ENCODE peak calls at places on chromosome 4, in ten cellular contexts. F, P, H, Q, C, U, K, L, E and X are unnamed samples.

GRCh38 chr4:94766856-94767255 is 9.1 kb downstream of the BMPR1B start:
- DNase-seq in F (no peak), Q (no peak), H (peak), C (peak), U (peak), L (no peak), K (no peak), P (no peak), E (no peak), X (no peak)

GRCh38 chr4:111698361-111698760 is 446.9 kb upstream of the FAM241A start:
- DNase-seq in E (no peak), H (no peak), F (no peak), P (no peak), Q (no peak), K (no peak), L (no peak), C (no peak), U (no peak), X (no peak)

GRCh38 chr4:61397174-61397573 is 197.0 kb downstream of the ADGRL3 start:
- DNase-seq in K (no peak), P (no peak), U (peak), E (no peak), L (no peak), H (peak), C (peak), Q (no peak), F (no peak), X (no peak)

GRCh38 chr4:47466061-47466785 is 2.7 kb upstream of the COMMD8 start:
- DNase-seq in E (no peak), F (no peak), C (no peak), H (no peak), K (no peak), Q (no peak), U (no peak), L (no peak), P (no peak), X (no peak)

GRCh38 chr4:77593993-77594392 is 11.6 kb upstream of the CXCL13 start:
- DNase-seq in C (no peak), Q (no peak), F (no peak), H (peak), E (no peak), K (no peak), P (no peak), U (no peak), L (no peak), X (no peak)

GRCh38 chr4:121800961-121801714 is at the start of gene EXOSC9:
- DNase-seq in F (peak), K (peak), H (peak), E (peak), L (peak), C (peak), P (peak), Q (peak), U (peak), X (peak)

GRCh38 chr4:22063613-22064012 is 115.0 kb upstream of the KCNIP4 start:
- DNase-seq in Q (no peak), C (no peak), K (no peak), E (no peak), U (no peak), F (no peak), H (no peak), P (no peak), L (no peak), X (no peak)

GRCh38 chr4:177494791-177495190 is 52.6 kb upstream of the AGA start:
- DNase-seq in L (no peak), E (no peak), C (no peak), U (no peak), H (no peak), P (no peak), K (no peak), Q (no peak), F (no peak), X (no peak)

GRCh38 chr4:1255151-1255550 is 6.2 kb upstream of the CTBP1 start:
- DNase-seq in E (no peak), Q (no peak), F (no peak), K (no peak), H (no peak), L (no peak), U (peak), P (no peak), C (no peak), X (no peak)

GRCh38 chr4:87060957-87061356 is 126.1 kb downstream of the AFF1 start:
- DNase-seq in F (no peak), L (no peak), K (no peak), E (peak), H (peak), P (peak), C (peak), Q (peak), U (peak), X (no peak)

GRCh38 chr4:168610911-168611530 is 114.2 kb downstream of the PALLD start:
- DNase-seq in K (no peak), L (no peak), P (no peak), H (peak), Q (no peak), C (no peak), F (no peak), U (no peak), E (no peak), X (no peak)

GRCh38 chr4:61202638-61203495 is 2.7 kb downstream of the ADGRL3 start:
- DNase-seq in L (no peak), P (no peak), F (no peak), E (no peak), U (peak), C (peak), H (peak), Q (no peak), K (no peak), X (no peak)

GRCh38 chr4:150683775-150684350 is 101.9 kb downstream of the MAB21L2 start:
- DNase-seq in C (no peak), F (no peak), E (no peak), L (no peak), P (no peak), Q (no peak), K (no peak), U (peak), H (no peak), X (no peak)

GRCh38 chr4:150673793-150674192 is 91.8 kb downstream of the MAB21L2 start:
- DNase-seq in P (no peak), C (no peak), H (no peak), K (no peak), F (no peak), L (no peak), Q (no peak), E (no peak), U (no peak), X (peak)

GRCh38 chr4:150679767-150680088 is 97.8 kb downstream of the MAB21L2 start:
- DNase-seq in F (no peak), K (no peak), C (no peak), Q (no peak), E (no peak), U (no peak), L (no peak), H (peak), P (no peak), X (no peak)

GRCh38 chr4:150682126-150682525 is 100.2 kb downstream of the MAB21L2 start:
- DNase-seq in C (no peak), E (no peak), L (no peak), U (no peak), P (no peak), Q (no peak), K (no peak), H (no peak), F (no peak), X (peak)

GRCh38 chr4:150679018-150679766 is 97.2 kb downstream of the MAB21L2 start:
- DNase-seq in U (peak), L (no peak), C (no peak), E (no peak), K (no peak), H (no peak), P (no peak), Q (no peak), F (no peak), X (no peak)
- H3K4me3 ChIP-seq in U (peak), L (no peak), C (no peak), E (no peak), K (no peak), H (peak), P (peak), Q (no peak), F (no peak), X (no peak)

GRCh38 chr4:174672276-174672675 is 150.0 kb upstream of the HPGD start:
- DNase-seq in C (peak), K (no peak), E (no peak), Q (no peak), U (peak), H (no peak), F (no peak), P (no peak), L (no peak), X (no peak)

GRCh38 chr4:174665799-174666198 is 143.5 kb upstream of the HPGD start:
- DNase-seq in C (no peak), P (no peak), Q (no peak), H (no peak), F (no peak), U (no peak), K (no peak), E (no peak), L (no peak), X (no peak)

GRCh38 chr4:174674305-174674840 is 152.1 kb upstream of the HPGD start:
- DNase-seq in K (no peak), H (peak), P (no peak), U (no peak), F (no peak), L (no peak), Q (no peak), E (no peak), C (peak), X (no peak)

GRCh38 chr4:174669278-174669677 is 147.0 kb upstream of the HPGD start:
- DNase-seq in Q (no peak), C (peak), P (peak), L (no peak), K (no peak), E (peak), U (peak), H (peak), F (no peak), X (no peak)
- H3K27ac ChIP-seq in Q (no peak), C (peak), P (no peak), L (no peak), K (no peak), E (no peak), U (peak), H (no peak), F (no peak), X (no peak)

GRCh38 chr4:104815593-104816156 is 321.0 kb upstream of the CXXC4 start:
- DNase-seq in U (peak), Q (no peak), P (no peak), K (no peak), C (no peak), H (peak), F (no peak), E (no peak), L (no peak), X (peak)

DNA sequence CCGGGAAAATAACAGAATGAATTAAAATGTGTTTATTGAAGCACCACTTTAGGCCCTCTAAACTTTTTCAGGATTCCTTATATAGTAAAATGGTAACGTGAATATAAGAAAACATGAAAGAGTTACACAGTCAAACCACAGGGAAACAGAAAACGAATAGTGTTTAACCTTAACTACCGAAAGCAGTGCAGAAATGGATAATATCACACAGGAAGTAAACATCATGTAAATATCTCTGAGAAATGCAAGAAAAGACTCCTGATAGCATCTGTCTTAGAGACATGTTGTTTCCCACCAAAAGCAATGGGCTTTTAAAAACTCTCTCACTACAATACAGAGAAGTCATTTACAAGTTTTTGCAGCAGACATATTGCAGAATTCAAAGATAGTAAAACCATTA is 323.9 kb upstream of the CXXC4 start:
- DNase-seq in E (no peak), U (no peak), P (no peak), H (no peak), Q (no peak), F (no peak), K (no peak), C (no peak), L (no peak), X (no peak)
- H3K4me3 ChIP-seq in E (no peak), U (no peak), P (no peak), H (no peak), Q (no peak), F (no peak), K (no peak), C (no peak), L (no peak), X (no peak)

GRCh38 chr4:38663801-38664703 is at the start of gene KLF3:
- DNase-seq in Q (peak), F (peak), K (peak), L (peak), P (peak), U (peak), H (peak), E (no peak), C (peak), X (peak)
- H3K27ac ChIP-seq in Q (peak), F (peak), K (peak), L (peak), P (peak), U (peak), H (peak), E (peak), C (peak), X (no peak)

DNA sequence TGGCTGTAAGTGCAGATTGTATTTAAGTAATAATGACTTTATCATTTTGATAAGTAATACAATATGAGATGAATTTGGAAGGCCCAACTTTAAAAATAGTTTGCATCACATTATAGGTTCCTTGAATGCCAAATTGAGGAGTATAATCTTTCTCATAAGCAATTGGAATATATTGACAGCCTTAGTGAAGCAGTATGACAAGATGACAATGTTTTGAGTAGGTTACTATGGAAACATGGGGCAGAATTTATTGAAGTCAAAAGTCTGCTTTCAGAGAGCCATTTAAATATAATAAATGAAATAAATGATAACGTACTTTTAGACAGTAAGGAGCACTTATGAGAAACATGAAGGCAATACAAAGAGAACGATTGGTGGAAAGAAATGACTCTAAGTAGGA is 776.4 kb downstream of the TECRL start:
- DNase-seq in H (no peak), L (no peak), E (no peak), U (no peak), F (no peak), K (no peak), C (no peak), P (no peak), Q (no peak), X (no peak)
- H3K4me3 ChIP-seq in H (no peak), L (no peak), E (no peak), U (no peak), F (no peak), K (no peak), C (no peak), P (no peak), Q (no peak), X (no peak)

GRCh38 chr4:23260510-23260909 is 567.8 kb downstream of the GBA3 start:
- DNase-seq in F (no peak), L (no peak), E (no peak), H (no peak), Q (no peak), C (no peak), P (no peak), U (no peak), K (no peak), X (no peak)
- H3K27ac ChIP-seq in F (no peak), L (no peak), E (no peak), H (no peak), Q (no peak), C (no peak), P (no peak), U (no peak), K (no peak), X (no peak)

DNA sequence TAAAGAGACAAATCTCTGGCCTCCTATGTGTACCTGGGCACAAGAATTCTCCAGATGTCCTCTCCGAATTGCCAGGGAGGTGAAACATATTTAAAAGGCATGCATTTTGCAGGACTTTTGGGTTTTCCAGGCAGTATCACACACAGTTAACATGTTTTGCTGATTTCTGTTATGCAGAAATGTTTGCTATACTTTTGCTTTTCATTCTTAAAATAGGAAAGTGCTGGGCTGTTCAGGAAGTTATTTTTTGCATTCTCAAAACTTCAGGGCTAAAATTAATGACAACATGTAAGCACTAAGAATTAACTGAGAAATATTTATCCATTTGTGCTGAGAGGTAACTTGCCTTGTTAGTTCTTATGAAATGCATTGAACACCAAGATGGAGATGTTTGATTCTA is 390.7 kb upstream of the CTSO start:
- DNase-seq in E (no peak), L (no peak), F (no peak), C (no peak), H (no peak), U (no peak), Q (no peak), K (no peak), P (no peak), X (no peak)
- H3K4me3 ChIP-seq in E (no peak), L (no peak), F (no peak), C (no peak), H (no peak), U (no peak), Q (no peak), K (no peak), P (no peak), X (no peak)

GRCh38 chr4:153345011-153345981 is 808 bp downstream of the MND1 start:
- DNase-seq in K (peak), U (peak), F (peak), P (no peak), Q (peak), E (no peak), H (peak), C (peak), L (peak), X (peak)

GRCh38 chr4:153346563-153346962 is 2.1 kb downstream of the MND1 start:
- DNase-seq in P (no peak), H (no peak), F (no peak), K (no peak), C (no peak), L (no peak), Q (no peak), U (no peak), E (no peak), X (peak)

GRCh38 chr4:153342751-153343552 is 1.5 kb upstream of the MND1 start:
- DNase-seq in F (no peak), L (no peak), K (no peak), P (no peak), Q (no peak), U (no peak), H (no peak), C (no peak), E (no peak), X (peak)

GRCh38 chr4:153346031-153346430 is 1.5 kb downstream of the MND1 start:
- DNase-seq in H (no peak), U (no peak), K (no peak), F (no peak), C (no peak), P (no peak), Q (no peak), L (no peak), E (no peak), X (peak)

DNA sequence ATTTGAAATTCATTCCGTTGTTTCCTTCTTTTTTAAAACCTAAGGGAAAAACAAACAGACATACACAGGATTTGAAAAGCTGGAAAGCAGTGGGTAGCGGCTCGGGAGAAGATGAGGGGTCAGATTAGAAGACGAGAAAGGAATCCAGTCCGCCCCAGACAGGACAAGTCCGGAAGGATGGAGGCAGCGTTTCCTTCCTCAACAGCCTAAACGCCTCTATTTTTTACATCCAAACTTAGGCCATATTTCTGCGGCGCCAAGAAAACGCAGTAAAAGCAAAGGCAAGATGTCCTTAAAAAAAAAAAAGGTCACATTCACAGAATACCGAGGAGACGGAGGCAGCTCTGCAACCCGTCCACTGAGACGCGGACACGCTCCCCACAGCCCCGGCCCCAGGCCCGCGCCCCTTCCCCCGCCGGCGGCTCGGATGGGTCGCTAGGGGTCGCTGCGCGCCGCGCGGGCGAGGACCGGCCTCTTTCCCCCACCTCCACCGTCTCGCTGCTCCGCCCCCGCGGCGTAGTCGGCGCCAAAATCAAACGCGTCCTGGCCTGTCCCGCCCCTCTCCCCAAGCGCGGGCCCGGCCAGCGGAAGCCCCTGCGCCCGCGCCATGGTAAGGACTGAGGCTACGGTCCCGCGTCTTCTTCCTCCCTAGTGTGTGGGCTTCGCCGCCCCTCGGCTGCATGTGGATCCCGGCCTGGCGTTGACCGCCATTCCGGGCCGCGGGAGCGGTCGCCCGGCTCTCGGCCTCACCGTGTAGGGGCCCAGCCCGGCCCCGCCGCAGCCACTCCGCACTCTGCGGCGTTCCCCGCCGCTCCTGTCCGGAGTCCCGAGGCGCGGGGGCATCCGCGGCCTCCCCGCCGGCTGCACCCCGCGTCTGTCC is at the start of gene MND1:
- DNase-seq in Q (peak), L (peak), C (peak), P (no peak), F (peak), K (peak), E (no peak), H (peak), U (peak), X (peak)
- H3K27ac ChIP-seq in Q (peak), L (peak), C (no peak), P (no peak), F (no peak), K (no peak), E (peak), H (peak), U (peak), X (peak)